ENCODE peak calls at places on chromosome 18, in six cellular contexts. M is iris pigment epithelial cell; B is GM10248; W is stimulated activated CD4-positive, alpha-beta T cell treated with anti-CD3 and anti-CD28 coated beads, Interleukin-1b, Interleukin-23, amount 100 ng/mL, for 1 hour; R is iPS DF 19.7; O is AG09309. Q is an unnamed sample.

GRCh38 chr18:47928466-47928865 is 2.0 kb downstream of the SMAD2 start:
- DNase-seq in M (peak), B (no peak), W (no peak), R (no peak), O (no peak), Q (no peak)

GRCh38 chr18:75546964-75547363 is 119.5 kb upstream of the SMIM21 start:
- DNase-seq in M (no peak), B (no peak), W (no peak), R (no peak), O (no peak), Q (no peak)

GRCh38 chr18:31097666-31098065 is 4.6 kb downstream of the DSC2 start:
- DNase-seq in M (no peak), B (no peak), W (no peak), R (no peak), O (no peak), Q (no peak)

GRCh38 chr18:25072205-25072604 is 279.8 kb downstream of the ZNF521 start:
- DNase-seq in M (no peak), B (no peak), W (no peak), R (no peak), O (no peak), Q (no peak)

GRCh38 chr18:27787543-27787942 is 389.4 kb downstream of the CDH2 start:
- DNase-seq in M (no peak), B (no peak), W (no peak), R (no peak), O (no peak), Q (no peak)

GRCh38 chr18:25799221-25799620 is 291.2 kb downstream of the SS18 start:
- DNase-seq in M (no peak), B (no peak), W (no peak), R (no peak), O (no peak), Q (no peak)

GRCh38 chr18:71799016-71799673 is 745.0 kb downstream of the CBLN2 start:
- DNase-seq in M (no peak), B (no peak), W (no peak), R (no peak), O (peak), Q (no peak)

GRCh38 chr18:56748698-56749268 is 97.6 kb downstream of the WDR7 start:
- DNase-seq in M (peak), B (peak), W (no peak), R (no peak), O (peak), Q (no peak)

GRCh38 chr18:36610258-36610657 is 218.5 kb downstream of the TPGS2 start:
- DNase-seq in M (no peak), B (no peak), W (no peak), R (no peak), O (no peak), Q (no peak)

GRCh38 chr18:27970321-27970720 is 206.6 kb downstream of the CDH2 start:
- DNase-seq in M (no peak), B (no peak), W (no peak), R (no peak), O (no peak), Q (no peak)

GRCh38 chr18:46271488-46271887 is 167.3 kb downstream of the HAUS1 start:
- DNase-seq in M (no peak), B (no peak), W (no peak), R (no peak), O (no peak), Q (no peak)

GRCh38 chr18:48862678-48863270 is 88.0 kb downstream of the SMAD7 start:
- DNase-seq in M (no peak), B (no peak), W (no peak), R (no peak), O (no peak), Q (no peak)

GRCh38 chr18:3248670-3249359 is 1.2 kb downstream of the MYL12A start:
- DNase-seq in M (peak), B (peak), W (no peak), R (no peak), O (no peak), Q (peak)

GRCh38 chr18:28584726-28585125 is 407.8 kb upstream of the CDH2 start:
- DNase-seq in M (peak), B (no peak), W (no peak), R (peak), O (peak), Q (no peak)

GRCh38 chr18:47898055-47898454 is 32.4 kb downstream of the SMAD2 start:
- DNase-seq in M (peak), B (no peak), W (no peak), R (no peak), O (no peak), Q (no peak)

GRCh38 chr18:50802133-50802532 is 17.7 kb downstream of the MRO start:
- DNase-seq in M (no peak), B (no peak), W (no peak), R (no peak), O (no peak), Q (no peak)

GRCh38 chr18:3604260-3604625 is 154.3 kb downstream of the TGIF1 start:
- DNase-seq in M (no peak), B (no peak), W (no peak), R (no peak), O (no peak), Q (no peak)

GRCh38 chr18:23226930-23227728 is 91.8 kb downstream of the CABLES1 start:
- DNase-seq in M (peak), B (no peak), W (no peak), R (no peak), O (peak), Q (no peak)